ENCODE peak calls at places on chromosomes 7 and 10, in seven cellular contexts. U is heart right ventricle, X is A549, H is neural progenitor cell, P is spleen, V is esophagus muscularis mucosa, M is AG04450. L is an unnamed sample.

GRCh38 chr7:44811571-44811970 is 15.1 kb downstream of the PPIA start:
- DNase-seq in X (no peak), U (no peak), P (no peak), H (no peak), V (no peak), M (no peak), L (no peak)

GRCh38 chr7:156993021-156993924 is 17.2 kb downstream of the MNX1 start:
- DNase-seq in X (no peak), H (no peak), V (no peak), U (no peak), P (peak), M (no peak), L (no peak)

GRCh38 chr10:132691711-132692153 is 94.2 kb downstream of the NKX6-2 start:
- DNase-seq in P (peak), M (no peak), H (no peak), V (no peak), U (no peak), X (no peak), L (peak)

GRCh38 chr10:70557086-70557845 is 45.3 kb downstream of the PRF1 start:
- DNase-seq in X (no peak), V (no peak), U (no peak), H (no peak), M (no peak), P (peak), L (peak)

GRCh38 chr10:91190876-91191580 is 29.4 kb upstream of the PCGF5 start:
- DNase-seq in H (no peak), X (peak), M (no peak), P (no peak), V (no peak), U (no peak), L (no peak)

GRCh38 chr10:22372922-22373321 is 27.6 kb downstream of the SPAG6 start:
- DNase-seq in V (no peak), U (no peak), X (no peak), M (no peak), H (no peak), P (no peak), L (no peak)

GRCh38 chr7:55250313-55250712 is 114.8 kb upstream of the LANCL2 start:
- DNase-seq in X (peak), M (no peak), U (no peak), P (no peak), H (peak), V (peak), L (no peak)

GRCh38 chr10:72258617-72259016 is 15.1 kb upstream of the DDIT4 start:
- DNase-seq in M (no peak), H (no peak), U (no peak), V (no peak), X (no peak), P (no peak), L (no peak)

GRCh38 chr7:141742229-141742628 is 4.1 kb downstream of the SSBP1 start:
- DNase-seq in V (no peak), M (no peak), X (no peak), P (no peak), H (no peak), U (no peak), L (no peak)

GRCh38 chr10:63396123-63396719 is 69.6 kb downstream of the JMJD1C start:
- DNase-seq in V (no peak), H (no peak), M (no peak), X (no peak), P (no peak), U (no peak), L (no peak)

GRCh38 chr10:103895458-103896186 is 22.4 kb downstream of the STN1 start:
- DNase-seq in H (no peak), V (no peak), X (peak), P (no peak), U (no peak), M (no peak), L (no peak)

GRCh38 chr7:53607961-53608360 is 572.5 kb downstream of the POM121L12 start:
- DNase-seq in U (no peak), V (no peak), P (no peak), H (no peak), X (no peak), M (no peak), L (no peak)

GRCh38 chr10:17841055-17841454 is 31.9 kb downstream of the MRC1 start:
- DNase-seq in H (no peak), X (no peak), U (no peak), P (no peak), M (no peak), V (no peak), L (no peak)

GRCh38 chr10:46270086-46270811 is 16.5 kb upstream of the ANTXRL start:
- DNase-seq in U (no peak), H (no peak), P (peak), M (no peak), V (no peak), X (no peak), L (no peak)

GRCh38 chr7:132381742-132382472 is 194.4 kb downstream of the PLXNA4 start:
- DNase-seq in V (no peak), H (no peak), X (no peak), M (no peak), U (no peak), P (peak), L (no peak)
- H3K27ac ChIP-seq in V (no peak), H (no peak), X (no peak), M (no peak), U (no peak), P (no peak), L (no peak)

GRCh38 chr10:66457629-66458028 is 468.2 kb upstream of the LRRTM3 start:
- DNase-seq in H (no peak), M (no peak), P (no peak), U (no peak), X (no peak), V (no peak), L (no peak)

DNA sequence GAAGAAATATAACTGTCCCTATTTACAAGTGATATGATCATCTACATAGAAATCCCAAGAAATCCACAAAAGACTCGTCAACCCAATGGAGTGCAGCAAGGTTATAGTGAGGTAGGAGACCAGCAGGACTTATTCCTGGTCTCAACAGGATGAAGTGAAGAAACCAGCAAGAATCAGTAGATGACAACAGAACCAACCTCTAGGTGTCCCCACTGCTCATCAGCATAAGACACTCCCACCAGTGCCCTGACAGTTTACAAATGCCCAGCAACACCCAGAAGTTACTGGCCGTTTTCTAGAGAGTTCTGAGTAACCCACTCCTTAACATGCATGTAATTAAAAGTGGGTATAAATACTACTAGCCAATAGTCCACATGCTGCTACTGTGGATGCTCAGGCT is 470.5 kb upstream of the LRRTM3 start:
- DNase-seq in P (no peak), V (no peak), M (no peak), U (no peak), H (no peak), X (peak), L (no peak)
- TF ChIP-seq CTCF in P (no peak), V (no peak), M (peak), U (no peak), H (no peak), X (no peak), L (no peak)

GRCh38 chr7:94382746-94383145 is 11.9 kb upstream of the COL1A2 start:
- DNase-seq in M (no peak), H (no peak), V (no peak), P (no peak), U (no peak), X (peak), L (no peak)
- H3K27ac ChIP-seq in M (no peak), H (no peak), V (no peak), P (no peak), U (no peak), X (peak), L (no peak)

GRCh38 chr10:114551310-114551972 is 106.6 kb downstream of the ABLIM1 start:
- DNase-seq in V (no peak), H (no peak), M (no peak), X (no peak), P (no peak), U (peak), L (no peak)

GRCh38 chr10:114547056-114547455 is 111.0 kb downstream of the ABLIM1 start:
- DNase-seq in H (no peak), X (no peak), P (no peak), M (no peak), U (no peak), V (no peak), L (no peak)

GRCh38 chr10:114547466-114547865 is 110.6 kb downstream of the ABLIM1 start:
- DNase-seq in X (no peak), P (peak), U (no peak), M (no peak), V (no peak), H (no peak), L (no peak)

GRCh38 chr10:114550756-114551290 is 107.3 kb downstream of the ABLIM1 start:
- DNase-seq in H (peak), V (no peak), X (peak), M (no peak), P (no peak), U (no peak), L (no peak)

DNA sequence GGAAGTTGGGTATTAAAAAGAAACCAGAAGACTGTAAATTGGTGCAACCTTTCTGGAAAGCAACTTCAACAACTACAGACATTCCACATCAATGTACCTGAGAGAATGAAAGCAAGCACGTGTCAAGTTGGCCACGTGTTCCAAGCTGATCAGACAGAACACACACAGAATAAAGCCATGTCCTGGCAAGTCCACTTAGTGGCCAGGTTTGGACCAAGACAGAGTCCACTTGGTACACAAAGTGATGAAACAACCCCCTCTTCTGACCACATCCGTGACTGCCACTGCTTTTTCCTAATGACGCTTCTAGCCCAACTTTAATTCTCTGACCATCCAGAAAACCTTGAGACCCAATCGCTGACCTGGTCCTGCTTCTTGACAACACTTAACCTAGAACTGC is 109.4 kb downstream of the ABLIM1 start:
- DNase-seq in V (no peak), H (peak), U (no peak), M (no peak), X (peak), P (no peak), L (no peak)
- TF ChIP-seq CTCF in V (peak), H (peak), U (peak), M (peak), X (peak), P (peak), L (peak)

GRCh38 chr10:4240641-4241197 is 455.7 kb upstream of the KLF6 start:
- DNase-seq in M (peak), U (no peak), V (no peak), H (no peak), X (no peak), P (no peak), L (no peak)
- H3K27ac ChIP-seq in M (peak), U (peak), V (peak), H (no peak), X (no peak), P (peak), L (no peak)

GRCh38 chr10:73809061-73809818 is 2.2 kb downstream of the NDST2 start:
- DNase-seq in P (no peak), U (no peak), X (no peak), H (no peak), M (no peak), V (no peak), L (no peak)
- TF ChIP-seq CTCF in P (no peak), U (no peak), X (no peak), H (no peak), M (no peak), V (no peak), L (no peak)

DNA sequence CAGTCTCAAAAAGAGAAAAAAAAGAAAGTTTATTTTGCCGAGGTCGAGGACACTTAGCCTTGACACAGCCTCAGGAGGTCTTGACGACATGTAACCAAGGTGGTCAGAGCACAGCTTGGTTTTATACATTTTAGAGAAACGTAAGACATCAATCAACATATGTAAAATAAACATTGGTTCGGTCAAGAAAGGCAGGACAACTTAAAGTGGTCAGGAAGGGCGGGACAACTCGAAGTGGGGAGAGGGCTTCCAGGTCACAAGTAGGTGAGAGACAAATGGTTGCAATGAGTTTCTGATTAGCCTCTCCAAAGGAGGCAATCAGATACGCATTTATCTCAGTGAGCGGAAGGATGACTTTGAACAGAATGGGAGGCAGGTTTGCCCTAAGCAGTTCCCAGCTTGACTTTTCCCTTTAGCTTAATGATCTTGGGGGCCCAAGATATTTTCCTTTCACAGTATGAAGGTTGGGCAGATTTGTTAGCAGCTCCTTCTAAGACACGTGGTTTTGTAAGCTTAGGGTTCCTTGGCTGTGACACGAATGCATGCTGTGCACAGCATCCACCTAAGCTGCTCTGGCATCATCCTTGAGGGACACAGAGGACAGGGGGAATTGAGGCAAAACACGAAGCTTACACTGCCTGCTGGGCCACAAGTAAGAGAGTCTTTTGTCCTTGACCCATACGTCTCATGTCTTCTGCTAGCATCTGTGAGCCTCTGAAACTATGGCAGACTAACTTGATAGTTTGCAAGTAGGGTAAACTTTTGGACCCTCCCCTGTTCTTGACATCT is 3.3 kb upstream of the VDAC2 start:
- DNase-seq in V (no peak), H (no peak), U (no peak), P (no peak), M (no peak), X (no peak), L (no peak)
- H3K27ac ChIP-seq in V (peak), H (no peak), U (no peak), P (no peak), M (peak), X (peak), L (no peak)

DNA sequence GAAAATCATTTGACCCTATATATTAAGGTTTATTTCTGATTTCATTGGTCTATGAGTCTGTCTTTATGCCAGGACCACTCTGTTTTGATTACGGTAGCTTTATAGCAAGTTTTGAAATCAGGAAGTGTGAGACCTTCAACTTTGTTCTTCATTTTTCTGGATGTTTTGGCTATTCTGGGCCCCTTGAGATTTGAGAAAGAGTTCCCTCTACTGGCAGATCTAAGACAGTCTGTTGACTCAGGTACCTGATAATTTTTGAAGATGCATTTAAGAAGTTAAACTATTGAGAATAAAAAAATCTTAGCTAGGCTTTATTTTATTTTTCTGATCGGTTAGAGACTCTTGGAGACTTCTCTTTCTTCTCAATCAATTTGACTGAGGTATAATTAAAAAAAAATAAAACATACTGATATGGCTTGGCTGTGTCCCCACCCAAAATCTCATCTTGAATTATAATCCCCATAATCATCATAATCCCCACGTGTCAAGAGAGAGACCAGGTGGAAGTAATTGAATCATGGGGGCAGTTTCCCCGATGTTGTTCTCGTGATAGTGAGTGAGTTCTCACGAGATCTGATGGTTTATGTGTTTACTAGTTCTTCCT is 209.2 kb downstream of the SNX10 start:
- DNase-seq in M (no peak), H (peak), P (no peak), U (no peak), X (peak), V (no peak), L (no peak)
- TF ChIP-seq CTCF in M (peak), H (peak), P (no peak), U (peak), X (peak), V (peak), L (peak)

L was measured in kidney.